ENCODE peak calls at places on chromosome 7, in nine cellular contexts. K is RPMI7951; R is memory B cell; W is posterior vena cava; T is T-helper 9 cell; Z is stimulated activated naive CD8-positive, alpha-beta T cell treated with anti-CD3 and anti-CD28 coated beads, Interleukin-15, Interleukin-2, amounts not matched to agents 100 U/mL and 50 U/mL, for 24 hours; Y is ovary; S is left lobe of liver; B is activated T-cell treated with anti-CD3 and anti-CD28 coated beads, Interleukin-2, amount 50 U/mL, for 24 hours. O is an unnamed sample.

GRCh38 chr7:128795129-128795528 is 3.4 kb downstream of the CCDC136 start:
- DNase-seq in B (no peak), Z (no peak), K (no peak), R (no peak), T (no peak), Y (no peak), W (no peak), S (no peak), O (no peak)

GRCh38 chr7:117124585-117125220 is 171.4 kb downstream of the ST7 start:
- DNase-seq in T (no peak), S (peak; percentile 86), K (peak; percentile 99), B (peak; percentile 53), Z (peak; percentile 83), R (no peak), W (peak; percentile 94), Y (no peak), O (peak; percentile 80)

GRCh38 chr7:13179011-13179574 is 491.7 kb downstream of the ARL4A start:
- DNase-seq in K (no peak), B (no peak), W (no peak), S (no peak), T (no peak), Z (no peak), Y (no peak), R (no peak), O (no peak)

GRCh38 chr7:121369462-121369861 is 26.6 kb downstream of the FAM3C start:
- DNase-seq in Z (no peak), W (no peak), T (no peak), K (peak; percentile 23), B (no peak), S (no peak), R (no peak), Y (no peak), O (no peak)

GRCh38 chr7:37052673-37053072 is 328.4 kb upstream of the AOAH start:
- DNase-seq in W (no peak), B (no peak), K (peak; percentile 40), Y (peak; percentile 39), T (no peak), S (no peak), R (no peak), Z (peak; percentile 18), O (peak; percentile 75)

GRCh38 chr7:124688991-124689390 is 76.6 kb downstream of the GPR37 start:
- DNase-seq in T (no peak), K (peak; percentile 3), S (no peak), Y (no peak), R (no peak), Z (no peak), W (no peak), B (no peak), O (no peak)

GRCh38 chr7:1915326-1915725 is 245.2 kb downstream of the ELFN1 start:
- DNase-seq in S (no peak), K (no peak), B (no peak), R (no peak), T (no peak), Y (no peak), Z (no peak), W (no peak), O (no peak)

GRCh38 chr7:43163885-43164284 is 51.4 kb downstream of the HECW1 start:
- DNase-seq in T (no peak), W (no peak), R (no peak), B (no peak), S (no peak), Y (no peak), Z (no peak), K (no peak), O (no peak)

GRCh38 chr7:131008840-131009651 is 275.0 kb upstream of the KLF14 start:
- DNase-seq in K (peak; percentile 77), R (no peak), S (no peak), Z (no peak), T (no peak), B (no peak), Y (no peak), W (no peak), O (no peak)

GRCh38 chr7:23022258-23022745 is 8.4 kb upstream of the HYCC1 start:
- DNase-seq in B (no peak), Z (no peak), W (no peak), R (no peak), S (no peak), Y (no peak), K (peak; percentile 92), T (no peak), O (no peak)

GRCh38 chr7:117995850-117996650 is 122.8 kb upstream of the CTTNBP2 start:
- DNase-seq in B (no peak), T (no peak), K (no peak), S (no peak), Y (no peak), R (no peak), W (no peak), Z (no peak), O (no peak)

GRCh38 chr7:128112018-128112780 is 81.0 kb upstream of the LRRC4 start:
- DNase-seq in W (no peak), Z (no peak), B (peak; percentile 29), R (no peak), T (no peak), Y (no peak), S (peak; percentile 32), K (no peak), O (no peak)

GRCh38 chr7:82625377-82625776 is 181.8 kb upstream of the CACNA2D1 start:
- DNase-seq in R (no peak), B (no peak), S (no peak), Y (no peak), Z (no peak), T (no peak), K (no peak), W (no peak), O (no peak)

GRCh38 chr7:143381427-143382125 is 431 bp downstream of the ZYX start:
- DNase-seq in B (no peak), K (peak; percentile 83), Y (peak; percentile 97), Z (peak; percentile 37), R (no peak), S (peak; percentile 82), W (peak; percentile 94), T (no peak), O (no peak)

GRCh38 chr7:141585592-141586510 is 34.6 kb downstream of the AGK start:
- DNase-seq in W (no peak), Z (peak; percentile 72), K (peak; percentile 96), B (no peak), S (no peak), R (no peak), T (no peak), Y (no peak), O (no peak)

GRCh38 chr7:108347616-108348015 is 108.6 kb downstream of the NRCAM start:
- DNase-seq in B (no peak), Y (no peak), Z (no peak), K (peak; percentile 13), R (no peak), W (no peak), S (no peak), T (no peak), O (no peak)

GRCh38 chr7:108419961-108420360 is 36.3 kb downstream of the NRCAM start:
- DNase-seq in S (no peak), R (no peak), Z (no peak), Y (no peak), K (no peak), T (no peak), B (no peak), W (no peak), O (no peak)

GRCh38 chr7:82559203-82559805 is 115.7 kb upstream of the CACNA2D1 start:
- DNase-seq in R (no peak), K (no peak), Y (no peak), T (no peak), S (no peak), W (no peak), B (no peak), Z (no peak), O (peak; percentile 74)

GRCh38 chr7:66837007-66837406 is 84.0 kb upstream of the TMEM248 start:
- DNase-seq in Z (peak; percentile 66), K (peak; percentile 66), T (no peak), R (no peak), Y (no peak), B (peak; percentile 51), S (no peak), W (peak; percentile 63), O (no peak)

GRCh38 chr7:53657586-53657985 is 622.2 kb downstream of the POM121L12 start:
- DNase-seq in W (no peak), B (no peak), R (no peak), T (no peak), Y (no peak), Z (no peak), S (no peak), K (no peak), O (no peak)

GRCh38 chr7:129471402-129471827 is 30.9 kb upstream of the SMKR1 start:
- DNase-seq in B (no peak), R (no peak), K (no peak), T (no peak), Z (no peak), Y (no peak), S (no peak), W (no peak), O (no peak)

GRCh38 chr7:1641661-1642260 is 28.3 kb upstream of the ELFN1 start:
- DNase-seq in T (no peak), K (no peak), Y (no peak), R (no peak), S (no peak), W (no peak), B (no peak), Z (no peak), O (no peak)

GRCh38 chr7:17233643-17234397 is 64.6 kb upstream of the AHR start:
- DNase-seq in R (peak; percentile 18), K (peak; percentile 69), W (no peak), T (peak; percentile 45), S (no peak), Z (peak; percentile 31), Y (no peak), B (peak; percentile 57), O (no peak)

GRCh38 chr7:128408709-128409434 is 910 bp downstream of the IMPDH1 start:
- DNase-seq in T (no peak), W (peak; percentile 81), Y (peak; percentile 63), S (no peak), Z (no peak), K (no peak), R (no peak), B (no peak), O (no peak)

GRCh38 chr7:151117041-151117440 is 30.8 kb downstream of the AGAP3 start:
- DNase-seq in K (no peak), S (no peak), W (no peak), B (no peak), R (no peak), Y (no peak), Z (no peak), T (no peak), O (no peak)

GRCh38 chr7:8418627-8419245 is 14.7 kb upstream of the NXPH1 start:
- DNase-seq in K (peak; percentile 50), W (no peak), R (peak; percentile 42), T (peak; percentile 48), S (no peak), Y (no peak), Z (peak; percentile 57), B (no peak), O (peak; percentile 84)

GRCh38 chr7:98398567-98399372 is 2.1 kb downstream of the BAIAP2L1 start:
- DNase-seq in R (no peak), W (no peak), Y (no peak), T (no peak), Z (no peak), B (no peak), S (no peak), K (no peak), O (no peak)

GRCh38 chr7:107996072-107996824 is 6.7 kb downstream of the LAMB1 start:
- DNase-seq in K (peak; percentile 70), R (no peak), Z (no peak), S (no peak), W (no peak), B (no peak), T (no peak), Y (no peak), O (no peak)

GRCh38 chr7:80027616-80028173 is 106.9 kb upstream of the GNAI1 start:
- DNase-seq in R (no peak), Z (no peak), S (no peak), W (no peak), T (no peak), B (no peak), Y (no peak), K (no peak), O (no peak)

GRCh38 chr7:80428161-80429054 is 83.5 kb downstream of the GNAT3 start:
- DNase-seq in W (no peak), Y (no peak), T (no peak), R (no peak), S (no peak), K (peak; percentile 64), B (no peak), Z (no peak), O (peak; percentile 90)

GRCh38 chr7:151086802-151087246 is 549 bp downstream of the AGAP3 start:
- DNase-seq in Z (peak; percentile 50), R (peak; percentile 45), T (peak; percentile 23), K (peak; percentile 37), W (no peak), S (no peak), B (no peak), Y (no peak), O (peak; percentile 40)